ENCODE peak calls at places on chromosomes 5 and 9, in five cellular contexts. One of them, this sample, is unnamed.

GRCh38 chr9:2939368-2939767 is 95.5 kb upstream of the PUM3 start:
- DNase-seq in mesenchymal stem cell: no peak
- DNase-seq in neuronal stem cell: no peak
- DNase-seq in H1: no peak
- DNase-seq in trophoblast cell: no peak
- DNase-seq in this sample: no peak

GRCh38 chr5:107368593-107368992 is 302.1 kb downstream of the EFNA5 start:
- DNase-seq in neuronal stem cell: no peak
- DNase-seq in H1: no peak
- DNase-seq in trophoblast cell: no peak
- DNase-seq in mesenchymal stem cell: no peak
- DNase-seq in this sample: no peak

GRCh38 chr9:130423272-130423671 is 21.5 kb upstream of the ASS1 start:
- DNase-seq in mesenchymal stem cell: peak; percentile 40
- DNase-seq in neuronal stem cell: no peak
- DNase-seq in trophoblast cell: no peak
- DNase-seq in H1: no peak
- DNase-seq in this sample: peak; percentile 28

GRCh38 chr5:81165493-81166119 is 67.5 kb upstream of the CKMT2 start:
- DNase-seq in trophoblast cell: peak; percentile 66
- DNase-seq in H1: peak; percentile 77
- DNase-seq in neuronal stem cell: peak; percentile 43
- DNase-seq in mesenchymal stem cell: peak; percentile 65
- DNase-seq in this sample: peak; percentile 78

GRCh38 chr9:87267701-87268100 is 230.0 kb upstream of the DAPK1 start:
- DNase-seq in trophoblast cell: no peak
- DNase-seq in H1: no peak
- DNase-seq in neuronal stem cell: no peak
- DNase-seq in mesenchymal stem cell: no peak
- DNase-seq in this sample: no peak

GRCh38 chr5:645421-645820 is 33.3 kb downstream of the CEP72 start:
- DNase-seq in mesenchymal stem cell: no peak
- DNase-seq in neuronal stem cell: no peak
- DNase-seq in H1: no peak
- DNase-seq in trophoblast cell: no peak
- DNase-seq in this sample: no peak

GRCh38 chr5:135551593-135552447 is 16.1 kb upstream of the NEUROG1 start:
- DNase-seq in mesenchymal stem cell: peak; percentile 71
- DNase-seq in H1: peak; percentile 82
- DNase-seq in trophoblast cell: peak; percentile 74
- DNase-seq in neuronal stem cell: no peak
- DNase-seq in this sample: peak; percentile 71

GRCh38 chr5:147393866-147394265 is 116.0 kb downstream of the DPYSL3 start:
- DNase-seq in H1: peak; percentile 97
- DNase-seq in trophoblast cell: no peak
- DNase-seq in neuronal stem cell: no peak
- DNase-seq in mesenchymal stem cell: no peak
- DNase-seq in this sample: peak; percentile 58

GRCh38 chr5:93349613-93350012 is 231.4 kb downstream of the NR2F1-AS1 start:
- DNase-seq in trophoblast cell: no peak
- DNase-seq in H1: no peak
- DNase-seq in mesenchymal stem cell: no peak
- DNase-seq in neuronal stem cell: no peak
- DNase-seq in this sample: no peak

GRCh38 chr5:150434502-150434901 is 15.0 kb downstream of the RPS14 start:
- DNase-seq in mesenchymal stem cell: peak; percentile 83
- DNase-seq in H1: no peak
- DNase-seq in neuronal stem cell: no peak
- DNase-seq in trophoblast cell: peak; percentile 88
- DNase-seq in this sample: no peak

GRCh38 chr5:150138551-150139265 is 16.9 kb downstream of the PDGFRB start:
- DNase-seq in H1: no peak
- DNase-seq in mesenchymal stem cell: peak; percentile 95
- DNase-seq in trophoblast cell: no peak
- DNase-seq in neuronal stem cell: peak; percentile 75
- DNase-seq in this sample: peak; percentile 75

GRCh38 chr9:86239053-86239770 is 20.2 kb downstream of the C9orf153 start:
- DNase-seq in mesenchymal stem cell: no peak
- DNase-seq in neuronal stem cell: no peak
- DNase-seq in H1: no peak
- DNase-seq in trophoblast cell: no peak
- DNase-seq in this sample: no peak

GRCh38 chr5:65186646-65187227 is 295.0 kb downstream of the ADAMTS6 start:
- DNase-seq in H1: no peak
- DNase-seq in neuronal stem cell: no peak
- DNase-seq in trophoblast cell: no peak
- DNase-seq in mesenchymal stem cell: no peak
- DNase-seq in this sample: no peak

DNA sequence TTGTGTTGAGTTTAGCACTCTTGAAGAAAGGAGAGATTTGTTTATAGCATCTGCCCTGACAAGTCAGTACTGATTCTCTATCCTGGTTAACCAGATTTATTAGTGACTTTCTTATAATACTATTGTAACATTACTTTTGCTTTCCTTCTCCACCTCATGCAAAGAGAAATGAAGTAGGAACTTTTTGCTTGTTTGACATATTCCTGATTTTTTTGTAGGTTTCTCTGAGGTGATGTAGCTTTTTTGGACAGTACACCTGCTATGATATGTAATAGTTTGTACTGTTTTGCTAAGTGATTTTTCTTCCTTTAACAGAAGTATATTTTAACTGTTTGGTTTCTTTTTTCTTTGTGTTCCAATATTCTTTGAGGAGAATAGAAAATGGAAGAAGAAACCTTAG is 117.7 kb downstream of the ZCCHC7 start:
- DNase-seq in H1: no peak
- DNase-seq in neuronal stem cell: no peak
- DNase-seq in mesenchymal stem cell: no peak
- DNase-seq in trophoblast cell: no peak
- DNase-seq in this sample: no peak
- H2BK12ac ChIP-seq in H1: no peak overlapping the region
- H2BK12ac ChIP-seq in neuronal stem cell: no peak overlapping the region
- H2BK12ac ChIP-seq in mesenchymal stem cell: no peak overlapping the region
- H2BK12ac ChIP-seq in trophoblast cell: no peak overlapping the region
- H2BK12ac ChIP-seq in this sample: no peak overlapping the region

GRCh38 chr9:92146610-92147009 is 31.4 kb upstream of the SPTLC1 start:
- DNase-seq in H1: no peak
- DNase-seq in neuronal stem cell: no peak
- DNase-seq in mesenchymal stem cell: peak; percentile 72
- DNase-seq in trophoblast cell: no peak
- DNase-seq in this sample: no peak
- H4K8ac ChIP-seq in H1: no peak overlapping the region
- H4K8ac ChIP-seq in neuronal stem cell: no peak overlapping the region
- H4K8ac ChIP-seq in mesenchymal stem cell: peak overlapping the region; percentile 21
- H4K8ac ChIP-seq in trophoblast cell: peak overlapping the region; percentile 67
- H4K8ac ChIP-seq in this sample: no peak overlapping the region

GRCh38 chr5:172224996-172225395 is 31.0 kb downstream of the EFCAB9 start:
- DNase-seq in neuronal stem cell: no peak
- DNase-seq in H1: no peak
- DNase-seq in mesenchymal stem cell: no peak
- DNase-seq in trophoblast cell: no peak
- DNase-seq in this sample: no peak
- H2BK12ac ChIP-seq in neuronal stem cell: no peak overlapping the region
- H2BK12ac ChIP-seq in H1: no peak overlapping the region
- H2BK12ac ChIP-seq in mesenchymal stem cell: no peak overlapping the region
- H2BK12ac ChIP-seq in trophoblast cell: no peak overlapping the region
- H2BK12ac ChIP-seq in this sample: no peak overlapping the region

DNA sequence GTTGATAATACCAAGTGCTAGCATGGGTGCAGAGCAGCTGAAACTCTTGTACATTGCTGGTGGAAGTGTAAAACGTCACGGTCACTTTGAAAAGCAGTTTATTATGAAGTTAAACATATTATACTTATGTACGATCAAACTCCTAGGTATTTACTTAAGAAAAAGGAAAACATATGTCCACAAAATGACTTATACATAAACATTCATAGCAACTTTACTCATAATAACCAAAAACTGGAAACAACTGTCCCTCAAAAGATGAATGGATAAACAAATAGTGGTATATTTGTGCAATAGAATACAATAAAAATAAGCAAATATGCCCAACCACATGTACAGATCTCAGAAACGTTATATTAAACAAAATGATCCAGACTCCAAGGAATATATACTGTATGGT is 92.3 kb upstream of the TRIO start:
- DNase-seq in neuronal stem cell: no peak
- DNase-seq in trophoblast cell: no peak
- DNase-seq in mesenchymal stem cell: no peak
- DNase-seq in H1: no peak
- DNase-seq in this sample: no peak
- H4K8ac ChIP-seq in neuronal stem cell: no peak overlapping the region
- H4K8ac ChIP-seq in trophoblast cell: no peak overlapping the region
- H4K8ac ChIP-seq in mesenchymal stem cell: no peak overlapping the region
- H4K8ac ChIP-seq in H1: no peak overlapping the region
- H4K8ac ChIP-seq in this sample: no peak overlapping the region

GRCh38 chr5:33457124-33457523 is 16.4 kb downstream of the TARS1 start:
- DNase-seq in mesenchymal stem cell: no peak
- DNase-seq in neuronal stem cell: no peak
- DNase-seq in trophoblast cell: no peak
- DNase-seq in H1: no peak
- DNase-seq in this sample: no peak
- H2BK12ac ChIP-seq in mesenchymal stem cell: no peak overlapping the region
- H2BK12ac ChIP-seq in neuronal stem cell: no peak overlapping the region
- H2BK12ac ChIP-seq in trophoblast cell: no peak overlapping the region
- H2BK12ac ChIP-seq in H1: no peak overlapping the region
- H2BK12ac ChIP-seq in this sample: no peak overlapping the region

GRCh38 chr9:33107762-33108161 is 31.3 kb upstream of the SMU1 start:
- DNase-seq in mesenchymal stem cell: no peak
- DNase-seq in trophoblast cell: no peak
- DNase-seq in neuronal stem cell: no peak
- DNase-seq in H1: no peak
- DNase-seq in this sample: no peak

GRCh38 chr9:33105504-33105903 is 29.0 kb upstream of the SMU1 start:
- DNase-seq in trophoblast cell: no peak
- DNase-seq in mesenchymal stem cell: no peak
- DNase-seq in H1: no peak
- DNase-seq in neuronal stem cell: no peak
- DNase-seq in this sample: no peak

GRCh38 chr9:33106827-33107621 is 30.6 kb upstream of the SMU1 start:
- DNase-seq in trophoblast cell: peak; percentile 74
- DNase-seq in neuronal stem cell: no peak
- DNase-seq in H1: no peak
- DNase-seq in mesenchymal stem cell: peak; percentile 47
- DNase-seq in this sample: peak; percentile 44

GRCh38 chr9:33105939-33106338 is 29.5 kb upstream of the SMU1 start:
- DNase-seq in trophoblast cell: no peak
- DNase-seq in neuronal stem cell: no peak
- DNase-seq in H1: no peak
- DNase-seq in mesenchymal stem cell: no peak
- DNase-seq in this sample: no peak

DNA sequence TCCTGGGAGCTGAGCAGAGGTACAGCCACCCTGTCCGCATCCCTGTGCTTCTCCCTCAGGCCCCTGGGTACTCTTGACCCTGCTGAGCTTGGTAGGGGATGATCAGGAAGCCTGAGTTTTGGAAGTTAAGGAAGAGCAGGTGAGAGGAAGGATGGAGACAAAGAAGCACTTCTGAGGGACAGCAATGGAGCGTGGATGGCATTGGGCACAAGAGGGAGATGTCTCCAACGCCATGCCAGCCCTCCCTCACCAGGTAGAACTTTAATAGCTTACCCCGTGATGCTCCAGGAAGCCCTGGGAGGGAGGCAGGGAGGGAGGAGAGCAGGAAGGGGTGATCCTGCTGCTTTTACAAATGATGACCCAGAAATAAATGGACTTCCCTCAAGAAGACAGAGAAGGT is 29.9 kb upstream of the SMU1 start:
- DNase-seq in neuronal stem cell: no peak
- DNase-seq in mesenchymal stem cell: no peak
- DNase-seq in H1: no peak
- DNase-seq in trophoblast cell: no peak
- DNase-seq in this sample: no peak
- H4K8ac ChIP-seq in neuronal stem cell: no peak overlapping the region
- H4K8ac ChIP-seq in mesenchymal stem cell: no peak overlapping the region
- H4K8ac ChIP-seq in H1: no peak overlapping the region
- H4K8ac ChIP-seq in trophoblast cell: peak overlapping the region; percentile 63
- H4K8ac ChIP-seq in this sample: no peak overlapping the region

DNA sequence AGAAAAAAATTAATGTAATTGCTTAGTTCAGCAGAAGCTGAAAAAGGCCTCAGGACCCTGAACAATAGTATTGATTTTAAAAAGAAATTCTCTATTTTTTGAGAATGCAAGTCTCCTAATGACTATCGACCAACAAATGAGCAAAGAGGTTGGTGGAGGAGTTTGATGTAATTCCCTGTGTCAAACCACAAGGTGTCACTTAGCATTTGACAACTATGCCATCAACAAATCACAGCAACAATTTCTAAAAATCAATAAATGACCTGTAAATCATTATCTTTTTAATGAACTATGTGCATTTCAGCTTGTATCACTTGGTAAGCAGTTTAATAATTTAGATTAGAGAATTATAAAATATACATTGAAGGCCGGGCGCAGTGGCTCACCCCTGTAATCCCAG is 133.7 kb downstream of the PRELID2 start:
- DNase-seq in H1: no peak
- DNase-seq in mesenchymal stem cell: no peak
- DNase-seq in trophoblast cell: no peak
- DNase-seq in neuronal stem cell: no peak
- DNase-seq in this sample: no peak
- H2BK12ac ChIP-seq in H1: no peak overlapping the region
- H2BK12ac ChIP-seq in mesenchymal stem cell: no peak overlapping the region
- H2BK12ac ChIP-seq in trophoblast cell: no peak overlapping the region
- H2BK12ac ChIP-seq in neuronal stem cell: no peak overlapping the region
- H2BK12ac ChIP-seq in this sample: no peak overlapping the region

GRCh38 chr9:76137941-76138340 is 247.5 kb downstream of the PCSK5 start:
- DNase-seq in H1: no peak
- DNase-seq in trophoblast cell: no peak
- DNase-seq in mesenchymal stem cell: peak; percentile 37
- DNase-seq in neuronal stem cell: no peak
- DNase-seq in this sample: no peak

GRCh38 chr9:76138360-76138759 is 247.9 kb downstream of the PCSK5 start:
- DNase-seq in mesenchymal stem cell: no peak
- DNase-seq in neuronal stem cell: no peak
- DNase-seq in trophoblast cell: no peak
- DNase-seq in H1: no peak
- DNase-seq in this sample: no peak

GRCh38 chr9:76135902-76136301 is 245.4 kb downstream of the PCSK5 start:
- DNase-seq in neuronal stem cell: no peak
- DNase-seq in mesenchymal stem cell: no peak
- DNase-seq in H1: no peak
- DNase-seq in trophoblast cell: no peak
- DNase-seq in this sample: no peak

GRCh38 chr9:76136986-76137385 is 246.5 kb downstream of the PCSK5 start:
- DNase-seq in trophoblast cell: peak; percentile 1
- DNase-seq in neuronal stem cell: no peak
- DNase-seq in mesenchymal stem cell: peak; percentile 73
- DNase-seq in H1: no peak
- DNase-seq in this sample: no peak
- H4K8ac ChIP-seq in trophoblast cell: no peak overlapping the region
- H4K8ac ChIP-seq in neuronal stem cell: no peak overlapping the region
- H4K8ac ChIP-seq in mesenchymal stem cell: no peak overlapping the region
- H4K8ac ChIP-seq in H1: no peak overlapping the region
- H4K8ac ChIP-seq in this sample: no peak overlapping the region

GRCh38 chr5:168939887-168940534 is 360.8 kb upstream of the PANK3 start:
- DNase-seq in neuronal stem cell: no peak
- DNase-seq in trophoblast cell: no peak
- DNase-seq in mesenchymal stem cell: no peak
- DNase-seq in H1: no peak
- DNase-seq in this sample: no peak
- H2BK12ac ChIP-seq in neuronal stem cell: no peak overlapping the region
- H2BK12ac ChIP-seq in trophoblast cell: no peak overlapping the region
- H2BK12ac ChIP-seq in mesenchymal stem cell: no peak overlapping the region
- H2BK12ac ChIP-seq in H1: no peak overlapping the region
- H2BK12ac ChIP-seq in this sample: no peak overlapping the region